ENCODE peak calls at places on chromosomes 5 and 9, in nine cellular contexts. X, S, O, Z, J, P, B, E and H are unnamed samples.

GRCh38 chr5:17852701-17853100 is 218.4 kb downstream of the TAF11L14 start:
- DNase-seq in P (no peak), O (no peak), E (no peak), S (no peak), X (no peak), J (no peak), B (no peak), Z (no peak), H (no peak)

GRCh38 chr9:37967272-37967581 is 63.3 kb upstream of the SLC25A51 start:
- DNase-seq in E (no peak), X (no peak), Z (no peak), O (no peak), J (no peak), S (no peak), B (no peak), P (no peak), H (no peak)

GRCh38 chr5:36079200-36079761 is 12.6 kb upstream of the UGT3A2 start:
- DNase-seq in E (peak), Z (peak), S (peak), O (peak), B (peak), X (peak), P (peak), J (no peak), H (peak)

GRCh38 chr9:113920872-113921271 is 44.8 kb downstream of the ZNF618 start:
- DNase-seq in X (no peak), O (no peak), P (no peak), Z (no peak), E (no peak), S (no peak), B (no peak), J (no peak), H (no peak)

GRCh38 chr9:28212979-28213378 is 639.7 kb upstream of the C9orf72 start:
- DNase-seq in B (peak), S (no peak), E (no peak), P (no peak), X (no peak), J (no peak), O (no peak), Z (no peak), H (no peak)

GRCh38 chr5:150069619-150070276 is 16.6 kb downstream of the CSF1R start:
- DNase-seq in X (no peak), Z (no peak), O (no peak), E (no peak), B (no peak), P (no peak), J (no peak), S (no peak), H (no peak)

GRCh38 chr5:105872569-105873270 is 1798.0 kb downstream of the EFNA5 start:
- DNase-seq in O (no peak), P (no peak), J (no peak), E (no peak), X (no peak), Z (no peak), B (no peak), S (no peak), H (no peak)

GRCh38 chr5:96175090-96175489 is 213.4 kb upstream of the ELL2 start:
- DNase-seq in O (no peak), X (no peak), J (no peak), S (peak), P (no peak), Z (no peak), B (no peak), E (no peak), H (no peak)

GRCh38 chr9:1709347-1709746 is 305.8 kb upstream of the SMARCA2 start:
- DNase-seq in Z (no peak), S (peak), J (no peak), X (no peak), O (peak), B (no peak), E (peak), P (no peak), H (no peak)

GRCh38 chr9:26210338-26210851 is 532.2 kb upstream of the TUSC1 start:
- DNase-seq in B (peak), P (no peak), X (no peak), J (no peak), S (no peak), O (no peak), E (no peak), Z (no peak), H (no peak)

GRCh38 chr9:124062172-124062571 is 50.6 kb downstream of the LHX2 start:
- DNase-seq in E (no peak), Z (no peak), S (no peak), J (no peak), X (no peak), O (no peak), B (no peak), P (peak), H (no peak)

GRCh38 chr9:94002316-94003140 is 47.4 kb upstream of the BARX1 start:
- DNase-seq in X (peak), B (peak), J (no peak), P (peak), S (peak), Z (peak), O (no peak), E (peak), H (peak)

GRCh38 chr5:150180241-150181027 is 9.4 kb upstream of the SLC6A7 start:
- DNase-seq in O (no peak), X (no peak), B (no peak), E (peak), J (peak), P (no peak), Z (no peak), S (no peak), H (no peak)

GRCh38 chr9:137317979-137318511 is 16.0 kb upstream of the NRARP start:
- DNase-seq in X (no peak), O (no peak), S (no peak), E (no peak), Z (no peak), P (no peak), B (no peak), J (peak), H (no peak)

GRCh38 chr9:15225564-15226126 is 81.4 kb downstream of the TTC39B start:
- DNase-seq in O (no peak), J (no peak), E (no peak), P (no peak), S (no peak), X (no peak), Z (no peak), B (no peak), H (no peak)

GRCh38 chr9:126027566-126027965 is 280.4 kb downstream of the PBX3 start:
- DNase-seq in S (no peak), B (no peak), Z (no peak), J (no peak), O (no peak), P (no peak), X (no peak), E (no peak), H (no peak)

GRCh38 chr5:144778546-144778945 is 607.9 kb downstream of the KCTD16 start:
- DNase-seq in O (no peak), X (no peak), S (no peak), B (no peak), E (no peak), P (no peak), J (no peak), Z (no peak), H (no peak)

GRCh38 chr9:33466565-33467495 is 6.9 kb downstream of the NOL6 start:
- DNase-seq in E (peak), P (peak), O (peak), X (peak), S (peak), B (peak), J (peak), Z (peak), H (no peak)

GRCh38 chr5:1314564-1314982 is 19.7 kb upstream of the TERT start:
- DNase-seq in J (peak), P (no peak), B (no peak), E (peak), X (no peak), O (no peak), S (no peak), Z (no peak), H (no peak)

GRCh38 chr9:89661956-89662717 is 57.3 kb downstream of the GADD45G start:
- DNase-seq in E (peak), S (no peak), J (peak), P (peak), X (peak), B (peak), Z (peak), O (no peak), H (peak)

GRCh38 chr5:149851211-149851610 is 93.4 kb downstream of the PDE6A start:
- DNase-seq in S (no peak), P (no peak), Z (no peak), X (no peak), B (no peak), J (no peak), O (no peak), E (peak), H (no peak)

GRCh38 chr5:176543428-176544182 is 5.5 kb upstream of the CDHR2 start:
- DNase-seq in S (peak), Z (no peak), E (peak), X (peak), J (peak), P (peak), B (no peak), O (peak), H (peak)

GRCh38 chr5:24161559-24161958 is 483.2 kb downstream of the CDH10 start:
- DNase-seq in S (no peak), E (no peak), J (no peak), O (no peak), Z (no peak), X (no peak), P (no peak), B (no peak), H (no peak)

GRCh38 chr9:117549444-117549843 is 134.6 kb upstream of the ASTN2 start:
- DNase-seq in E (no peak), O (no peak), P (peak), J (no peak), S (no peak), X (no peak), Z (no peak), B (no peak), H (no peak)

GRCh38 chr5:164376840-164377239 is 871.4 kb downstream of the MAT2B start:
- DNase-seq in B (no peak), P (no peak), J (no peak), O (no peak), Z (no peak), E (no peak), X (no peak), S (no peak), H (no peak)

GRCh38 chr9:137176302-137177182 is 4.7 kb upstream of the TMEM210 start:
- DNase-seq in E (no peak), P (peak), B (peak), X (peak), S (peak), Z (peak), J (no peak), O (peak), H (peak)

GRCh38 chr9:129932303-129933151 is 97.3 kb downstream of the USP20 start:
- DNase-seq in O (no peak), S (no peak), E (no peak), P (no peak), B (no peak), J (no peak), Z (no peak), X (no peak), H (no peak)

GRCh38 chr9:78214492-78214891 is 21.4 kb upstream of the CEP78 start:
- DNase-seq in B (no peak), Z (no peak), J (no peak), X (no peak), S (no peak), P (no peak), E (no peak), O (no peak), H (no peak)

GRCh38 chr9:133112361-133113026 is 8.5 kb downstream of the RALGDS start:
- DNase-seq in O (no peak), P (no peak), X (no peak), Z (no peak), J (peak), E (peak), B (no peak), S (no peak), H (no peak)

GRCh38 chr9:127844821-127845359 is 9.6 kb downstream of the ENG start:
- DNase-seq in E (no peak), B (no peak), J (no peak), Z (peak), O (no peak), P (peak), S (no peak), X (no peak), H (no peak)

GRCh38 chr5:74652576-74652975 is 12.0 kb upstream of the ENC1 start:
- DNase-seq in Z (no peak), B (no peak), E (no peak), P (no peak), S (no peak), X (no peak), J (no peak), O (no peak), H (no peak)

GRCh38 chr5:1840741-1841521 is 39.7 kb downstream of the NDUFS6 start:
- DNase-seq in E (no peak), Z (no peak), X (no peak), B (no peak), P (peak), S (no peak), O (no peak), J (no peak), H (no peak)

GRCh38 chr5:102099766-102100331 is 196.2 kb downstream of the SLCO4C1 start:
- DNase-seq in J (no peak), S (no peak), E (no peak), B (no peak), X (no peak), P (no peak), Z (no peak), O (no peak), H (no peak)

GRCh38 chr5:154365823-154366222 is 80.0 kb upstream of the SAP30L start:
- DNase-seq in S (no peak), X (no peak), J (no peak), Z (no peak), B (peak), O (no peak), E (no peak), P (no peak), H (no peak)

GRCh38 chr5:112186401-112186990 is 232.6 kb downstream of the EPB41L4A start:
- DNase-seq in O (peak), S (peak), B (peak), E (peak), X (no peak), P (no peak), J (no peak), Z (peak), H (no peak)

GRCh38 chr5:44001675-44002380 is 387.4 kb downstream of the FGF10 start:
- DNase-seq in J (no peak), E (no peak), O (no peak), P (no peak), B (peak), Z (no peak), S (no peak), X (no peak), H (no peak)